ENCODE peak calls at places on chromosomes 11 and 22, in four cellular contexts. J is HCT116, F is mesenchymal stem cell, I is MM.1S. E is an unnamed sample. For H3K27me3, the result is how much of the 10 kb centered on the place peaks cover.

GRCh38 chr11:8794677-8795103 is 112.1 kb downstream of the RPL27A start:
- DNase-seq in J (peak), F (no peak), I (no peak), E (no peak)

GRCh38 chr22:30565341-30565740 is 9.1 kb downstream of the GAL3ST1 start:
- DNase-seq in J (no peak), F (no peak), I (no peak), E (no peak)

GRCh38 chr22:50581031-50581949 is 1.4 kb downstream of the CHKB start:
- DNase-seq in J (no peak), F (peak), I (no peak), E (no peak)

GRCh38 chr11:118953265-118953664 is 2.8 kb upstream of the UPK2 start:
- DNase-seq in J (no peak), F (peak), I (no peak), E (peak)

GRCh38 chr11:102343789-102344188 is 3.2 kb upstream of the BIRC2 start:
- DNase-seq in J (no peak), F (peak), I (no peak), E (no peak)

GRCh38 chr11:71927813-71928738 is at the start of gene XNDC1N:
- DNase-seq in J (peak), F (peak), I (peak), E (no peak)

GRCh38 chr11:3934658-3935057 is 79.2 kb downstream of the STIM1 start:
- DNase-seq in J (no peak), F (no peak), I (no peak), E (no peak)

GRCh38 chr11:110182886-110183285 is 89.7 kb downstream of the ZC3H12C start:
- DNase-seq in J (peak), F (peak), I (no peak), E (no peak)

GRCh38 chr11:363948-364761 is 5.1 kb upstream of the B4GALNT4 start:
- DNase-seq in J (peak), F (no peak), I (peak), E (peak)

GRCh38 chr11:117725048-117725734 is 71.8 kb downstream of the DSCAML1 start:
- DNase-seq in J (no peak), F (no peak), I (no peak), E (no peak)

GRCh38 chr11:65553301-65554001 is 4.7 kb downstream of the LTBP3 start:
- DNase-seq in J (no peak), F (no peak), I (peak), E (peak)

GRCh38 chr11:890794-891600 is 19.6 kb downstream of the CHID1 start:
- DNase-seq in J (no peak), F (no peak), I (no peak), E (peak)

GRCh38 chr11:35377262-35377661 is 42.1 kb downstream of the SLC1A2 start:
- DNase-seq in J (no peak), F (no peak), I (no peak), E (no peak)

GRCh38 chr11:1218788-1219445 is 3.9 kb upstream of the MUC5B start:
- DNase-seq in J (no peak), F (no peak), I (no peak), E (no peak)

GRCh38 chr11:73331138-73331916 is 23.3 kb downstream of the ARHGEF17 start:
- DNase-seq in J (no peak), F (peak), I (no peak), E (no peak)

GRCh38 chr11:443542-444199 is 1.9 kb upstream of the ANO9 start:
- DNase-seq in J (no peak), F (peak), I (no peak), E (no peak)

GRCh38 chr11:95674669-95675358 is 114.8 kb downstream of the FAM76B start:
- DNase-seq in J (no peak), F (no peak), I (no peak), E (no peak)

GRCh38 chr11:109026891-109027489 is 362.1 kb downstream of the DDX10 start:
- DNase-seq in J (no peak), F (no peak), I (no peak), E (no peak)

GRCh38 chr22:16915711-16916110 is 90.5 kb upstream of the XKR3 start:
- DNase-seq in J (no peak), F (no peak), I (peak), E (peak)

GRCh38 chr11:86741489-86742435 is 58.6 kb upstream of the PRSS23 start:
- DNase-seq in J (no peak), F (peak), I (no peak), E (no peak)

GRCh38 chr22:47423266-47423665 is 660.8 kb downstream of the TBC1D22A start:
- DNase-seq in J (no peak), F (no peak), I (no peak), E (no peak)

GRCh38 chr11:77819411-77819920 is 1.1 kb downstream of the RSF1 start:
- DNase-seq in J (peak), F (peak), I (peak), E (peak)

GRCh38 chr11:19772480-19772879 is 59.8 kb downstream of the NAV2 start:
- DNase-seq in J (no peak), F (no peak), I (no peak), E (no peak)

GRCh38 chr11:32288276-32288675 is 147.1 kb downstream of the WT1 start:
- DNase-seq in J (no peak), F (no peak), I (no peak), E (no peak)

GRCh38 chr11:72084076-72084475 is 3.4 kb downstream of the LRRC51 start:
- DNase-seq in J (no peak), F (no peak), I (no peak), E (no peak)

GRCh38 chr11:35045219-35045819 is 93.7 kb upstream of the CD44 start:
- DNase-seq in J (no peak), F (peak), I (no peak), E (peak)

GRCh38 chr11:19631657-19632325 is 80.8 kb upstream of the NAV2 start:
- DNase-seq in J (no peak), F (no peak), I (no peak), E (no peak)

GRCh38 chr11:129785383-129786111 is 30.1 kb upstream of the TMEM45B start:
- DNase-seq in J (no peak), F (no peak), I (no peak), E (no peak)

DNA sequence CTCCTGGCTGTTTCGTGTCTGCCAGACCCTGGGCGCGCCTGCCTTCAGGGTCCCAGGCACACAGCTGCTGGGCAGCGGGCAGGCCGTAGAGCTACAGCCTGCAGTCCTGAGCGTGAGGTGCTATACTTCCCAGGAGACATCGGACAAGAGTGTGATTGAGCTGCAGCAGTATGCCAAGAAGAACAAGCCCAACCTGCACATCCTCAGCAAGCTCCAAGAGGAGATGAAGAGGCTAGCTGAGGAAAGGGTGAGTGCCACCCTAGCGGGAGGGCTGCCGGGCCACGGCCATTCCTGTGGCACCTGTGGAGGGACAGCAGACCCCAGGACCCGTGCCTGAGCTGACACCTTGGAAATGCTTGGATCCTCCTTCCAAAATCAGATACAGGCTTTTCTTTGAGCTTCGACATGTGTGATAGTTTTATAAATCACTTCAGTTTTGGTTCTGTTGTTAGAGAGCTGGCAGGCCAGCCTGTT is 7.1 kb upstream of the RANBP1 start:
- DNase-seq in J (no peak), F (no peak), I (no peak), E (no peak)
- H3K9ac ChIP-seq in J (no peak), F (no peak), I (no peak), E (no peak)

DNA sequence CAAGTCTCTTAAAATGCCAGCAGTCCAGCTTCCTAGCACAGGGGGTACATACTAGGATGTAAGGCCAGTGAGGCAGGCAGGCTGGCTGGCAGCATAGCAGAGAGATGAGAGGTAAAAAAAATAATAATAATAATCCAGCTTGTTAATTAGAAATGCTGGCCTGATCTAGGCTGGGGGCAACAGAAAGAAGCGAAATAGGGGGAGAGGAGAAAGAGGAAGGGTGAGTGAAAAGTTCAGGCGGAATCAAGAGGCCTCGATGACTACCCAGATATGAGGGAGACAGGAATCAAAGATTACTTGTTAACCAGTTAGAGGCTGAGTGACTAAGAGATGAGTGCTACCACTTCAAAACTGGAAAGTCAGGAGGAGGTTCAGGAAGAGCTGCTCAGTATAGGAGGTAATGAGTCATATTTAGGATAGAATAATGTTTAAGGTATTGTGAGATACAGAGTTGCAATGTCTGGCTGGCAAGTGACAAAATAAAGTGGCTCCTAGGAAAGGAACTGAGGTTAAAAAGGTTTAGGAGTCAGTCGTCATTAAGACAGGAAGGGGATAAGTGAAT is 2.8 kb downstream of the ALKBH8 start:
- DNase-seq in J (peak), F (peak), I (no peak), E (no peak)
- H2AFZ ChIP-seq in J (no peak), F (no peak), I (no peak), E (no peak)

GRCh38 chr11:131465746-131466145 is 95.3 kb downstream of the NTM start:
- DNase-seq in J (no peak), F (no peak), I (no peak), E (no peak)
- H3K27me3 ChIP-seq in J (under half), F (under half), I (under half), E (under half)

GRCh38 chr11:70328556-70328955 is 58.1 kb downstream of the PPFIA1 start:
- DNase-seq in J (no peak), F (no peak), I (no peak), E (no peak)

GRCh38 chr11:70324354-70325115 is 54.0 kb downstream of the PPFIA1 start:
- DNase-seq in J (no peak), F (peak), I (no peak), E (no peak)

GRCh38 chr11:70326843-70327242 is 56.4 kb downstream of the PPFIA1 start:
- DNase-seq in J (no peak), F (no peak), I (no peak), E (no peak)

GRCh38 chr11:70327717-70328116 is 57.2 kb downstream of the PPFIA1 start:
- DNase-seq in J (no peak), F (no peak), I (no peak), E (no peak)

GRCh38 chr11:70326365-70326803 is 55.9 kb downstream of the PPFIA1 start:
- DNase-seq in J (no peak), F (peak), I (no peak), E (no peak)
- H3K9ac ChIP-seq in J (no peak), F (peak), I (no peak), E (no peak)

DNA sequence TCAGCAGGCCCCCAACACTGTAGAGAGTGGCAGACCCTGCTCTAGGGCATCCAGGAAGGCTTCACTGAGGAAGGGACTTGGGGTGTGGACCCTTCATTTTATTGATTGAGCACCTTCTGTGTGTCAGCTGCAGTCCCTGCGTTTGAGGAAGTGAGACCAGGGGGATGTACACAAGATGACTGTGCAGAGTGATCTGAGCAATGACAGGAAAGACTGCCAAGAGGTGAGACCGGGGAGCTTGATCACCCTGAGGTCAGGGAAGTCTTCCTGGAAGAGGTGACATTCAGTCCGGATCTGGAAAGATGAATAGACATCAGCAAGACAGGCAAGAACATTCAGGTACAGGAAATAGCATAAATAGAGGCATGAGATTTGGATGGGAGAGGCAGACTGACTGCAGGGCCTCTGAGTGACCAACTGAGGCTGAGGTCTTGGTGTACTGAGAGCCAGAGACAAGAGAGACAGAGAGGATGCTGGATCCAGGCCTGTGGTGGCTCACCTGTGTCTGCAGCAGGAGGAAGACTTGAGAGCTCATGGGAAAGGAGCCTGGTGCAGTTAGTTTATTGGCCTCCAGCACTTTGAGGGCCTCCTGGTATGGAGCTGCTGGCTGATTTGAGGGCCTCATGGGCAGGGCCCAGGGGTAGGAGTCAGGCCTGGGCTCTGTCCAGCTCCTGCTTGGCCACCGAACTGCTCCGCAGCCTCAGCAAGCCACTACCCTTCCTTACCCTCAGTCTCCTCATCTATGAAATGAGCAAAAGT is 5.2 kb downstream of the DGAT2 start:
- DNase-seq in J (no peak), F (no peak), I (peak), E (no peak)
- H2AFZ ChIP-seq in J (no peak), F (no peak), I (no peak), E (no peak)

DNA sequence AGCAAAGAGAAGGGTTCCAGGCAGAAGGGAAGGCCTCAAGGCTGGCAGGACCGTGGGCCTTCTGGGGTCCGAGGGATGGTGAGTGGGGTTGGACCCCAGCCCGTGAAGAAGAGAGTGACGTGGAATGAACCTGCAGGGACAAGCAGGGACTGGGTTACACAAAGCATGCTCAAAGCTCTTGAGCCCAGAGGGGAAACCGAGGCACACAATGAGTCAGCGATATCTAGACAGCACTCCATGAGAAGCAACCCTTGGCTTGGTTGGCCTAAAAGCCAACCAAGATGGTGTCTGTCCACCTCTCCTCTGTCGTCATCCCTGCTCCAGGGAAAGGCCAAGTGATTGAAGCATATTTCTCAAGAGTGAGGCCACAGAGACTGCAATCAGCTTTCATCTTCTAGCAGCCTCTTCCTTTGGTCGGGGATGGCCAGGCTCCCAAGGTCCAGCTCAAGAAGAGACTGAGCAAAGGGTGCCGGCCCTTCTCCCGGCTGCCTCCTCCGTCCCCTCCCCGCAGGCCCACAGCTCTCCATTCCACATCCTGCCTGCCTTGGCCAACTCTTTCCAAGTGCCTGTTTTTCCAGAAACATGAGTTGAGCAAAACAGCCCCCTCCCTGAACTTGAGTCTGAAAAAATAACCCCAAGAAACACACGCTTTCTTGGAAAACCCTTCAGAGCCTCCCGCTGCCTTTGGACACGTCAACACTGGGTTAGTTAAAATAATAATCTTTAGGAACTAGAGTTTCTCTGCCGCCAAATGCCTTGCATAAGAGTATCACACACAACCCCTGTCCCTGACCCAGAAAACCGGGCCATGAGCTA is 556.6 kb downstream of the MIAT start:
- DNase-seq in J (no peak), F (peak), I (no peak), E (no peak)
- H3K27me3 ChIP-seq in J (under half), F (under half), I (half or more), E (under half)

GRCh38 chr22:23534201-23534850 is 45.8 kb downstream of the IGLL1 start:
- DNase-seq in J (no peak), F (no peak), I (no peak), E (no peak)

GRCh38 chr22:23536821-23537345 is 43.2 kb downstream of the IGLL1 start:
- DNase-seq in J (no peak), F (no peak), I (no peak), E (no peak)

GRCh38 chr22:23533771-23534191 is 46.3 kb downstream of the IGLL1 start:
- DNase-seq in J (no peak), F (no peak), I (no peak), E (no peak)

GRCh38 chr22:23533328-23533762 is 46.7 kb downstream of the IGLL1 start:
- DNase-seq in J (no peak), F (peak), I (peak), E (peak)

DNA sequence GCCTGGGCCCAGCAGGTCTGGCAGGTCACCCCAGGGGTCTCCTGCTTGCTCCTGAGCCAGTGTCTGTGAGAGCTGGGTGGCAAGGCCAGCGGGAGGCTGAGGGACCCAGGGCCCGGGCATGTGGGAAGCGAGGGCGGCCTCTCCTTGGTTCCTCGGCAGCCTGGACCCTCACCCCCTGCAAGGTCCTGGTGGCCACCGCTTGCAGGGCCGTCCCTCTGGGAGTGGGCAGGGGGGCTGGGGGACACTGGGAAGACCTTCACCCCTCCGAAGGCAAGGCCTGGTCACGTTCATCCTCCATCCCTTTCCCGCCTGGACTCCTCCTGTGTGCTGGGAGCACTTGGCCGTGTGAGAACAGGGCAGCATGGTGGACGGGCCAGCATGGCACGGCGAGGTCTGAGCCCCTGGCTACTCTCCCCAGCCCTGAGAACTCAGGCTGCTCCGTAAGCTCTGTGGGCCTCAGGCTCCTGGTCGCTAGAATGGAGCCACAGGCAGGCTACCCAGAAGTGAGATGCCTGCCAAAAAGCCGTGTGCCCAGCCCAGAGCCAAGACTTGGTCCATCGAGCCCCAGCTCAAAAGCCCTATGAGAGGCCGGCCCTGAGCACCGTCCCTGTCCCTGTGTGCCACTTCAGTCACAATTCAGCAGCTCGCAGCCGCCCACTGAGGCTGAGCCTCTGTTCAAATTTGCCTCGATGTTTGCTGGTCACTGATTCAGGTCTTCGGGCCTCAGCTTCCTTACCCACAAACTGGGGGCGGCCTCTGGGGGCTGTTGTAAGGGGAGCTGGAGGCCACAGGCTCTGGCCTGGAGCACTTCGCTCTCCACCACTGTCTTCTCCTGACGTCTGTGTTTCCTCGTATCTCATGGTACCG is 45.0 kb downstream of the IGLL1 start:
- DNase-seq in J (no peak), F (no peak), I (no peak), E (no peak)
- H3K9ac ChIP-seq in J (no peak), F (no peak), I (no peak), E (peak)

GRCh38 chr11:10658621-10659338 is 34.8 kb downstream of the IRAG1 start:
- DNase-seq in J (no peak), F (peak), I (no peak), E (no peak)
- H2AFZ ChIP-seq in J (no peak), F (no peak), I (no peak), E (no peak)